ENCODE peak calls at places on chromosomes 5 and 9, in four cellular contexts. Q, D, P and V are unnamed samples.

GRCh38 chr9:130024597-130024994 is 18.4 kb downstream of the FNBP1 start:
- DNase-seq in Q (no peak), D (no peak), P (no peak), V (no peak)

GRCh38 chr5:14739538-14739937 is 75.0 kb downstream of the OTULIN start:
- DNase-seq in Q (no peak), D (no peak), P (peak), V (no peak)

GRCh38 chr9:104861406-104861805 is 66.5 kb downstream of the ABCA1 start:
- DNase-seq in Q (no peak), D (no peak), P (no peak), V (no peak)

GRCh38 chr9:76394896-76395244 is 644 bp upstream of the RFK start:
- DNase-seq in Q (peak), D (peak), P (peak), V (no peak)

GRCh38 chr9:30774326-30774725 is 1610.1 kb upstream of the ACO1 start:
- DNase-seq in Q (no peak), D (no peak), P (peak), V (no peak)

GRCh38 chr9:136694163-136694864 is 7.1 kb upstream of the AGPAT2 start:
- DNase-seq in Q (peak), D (peak), P (peak), V (no peak)

GRCh38 chr9:19124430-19124793 is 2.9 kb downstream of the PLIN2 start:
- DNase-seq in Q (no peak), D (no peak), P (no peak), V (no peak)

GRCh38 chr5:38379360-38379827 is 121.0 kb downstream of the EGFLAM start:
- DNase-seq in Q (no peak), D (no peak), P (peak), V (no peak)

GRCh38 chr9:73180373-73180772 is 28.7 kb downstream of the ANXA1 start:
- DNase-seq in Q (no peak), D (no peak), P (peak), V (peak)

GRCh38 chr5:32355694-32356093 is 43.0 kb upstream of the MTMR12 start:
- DNase-seq in Q (no peak), D (no peak), P (peak), V (no peak)

GRCh38 chr5:102753889-102754498 is 1.1 kb upstream of the PAM start:
- DNase-seq in Q (no peak), D (no peak), P (peak), V (no peak)

GRCh38 chr5:96175090-96175489 is 213.4 kb upstream of the ELL2 start:
- DNase-seq in Q (no peak), D (no peak), P (peak), V (no peak)

GRCh38 chr5:124867064-124867707 is 120.7 kb upstream of the ZNF608 start:
- DNase-seq in Q (no peak), D (no peak), P (peak), V (peak)

GRCh38 chr5:31291323-31291854 is 97.9 kb downstream of the CDH6 start:
- DNase-seq in Q (no peak), D (no peak), P (peak), V (no peak)

GRCh38 chr5:176675676-176676360 is 28.5 kb downstream of the TSPAN17 start:
- DNase-seq in Q (no peak), D (no peak), P (peak), V (no peak)

GRCh38 chr5:140165101-140165920 is 9.7 kb upstream of the CYSTM1 start:
- DNase-seq in Q (no peak), D (no peak), P (no peak), V (no peak)

GRCh38 chr5:145161384-145161783 is 673.8 kb downstream of the PRELID2 start:
- DNase-seq in Q (no peak), D (no peak), P (no peak), V (no peak)

GRCh38 chr5:157273131-157273556 is 7.2 kb downstream of the CYFIP2 start:
- DNase-seq in Q (no peak), D (no peak), P (no peak), V (no peak)

GRCh38 chr5:171429543-171429910 is 10.1 kb downstream of the FGF18 start:
- DNase-seq in Q (no peak), D (no peak), P (no peak), V (no peak)

GRCh38 chr9:99822596-99823391 is 1.1 kb downstream of the NR4A3 start:
- DNase-seq in Q (peak), D (peak), P (peak), V (no peak)

GRCh38 chr5:98205691-98206461 is 567.6 kb upstream of the RGMB start:
- DNase-seq in Q (no peak), D (no peak), P (no peak), V (peak)

GRCh38 chr9:91560301-91560700 is 136.7 kb upstream of the NFIL3 start:
- DNase-seq in Q (no peak), D (no peak), P (no peak), V (no peak)

GRCh38 chr5:135112008-135112670 is 78.1 kb upstream of the PITX1 start:
- DNase-seq in Q (no peak), D (no peak), P (no peak), V (no peak)

GRCh38 chr5:124919076-124919475 is 172.6 kb upstream of the ZNF608 start:
- DNase-seq in Q (no peak), D (no peak), P (no peak), V (no peak)

GRCh38 chr5:147685991-147686390 is 96.5 kb downstream of the JAKMIP2 start:
- DNase-seq in Q (no peak), D (no peak), P (no peak), V (no peak)

GRCh38 chr9:130860458-130861316 is 25.6 kb downstream of the ABL1 start:
- DNase-seq in Q (peak), D (no peak), P (peak), V (peak)

GRCh38 chr5:128538249-128539037 is 398 bp upstream of the FBN2 start:
- DNase-seq in Q (peak), D (no peak), P (peak), V (peak)
- H3K4me3 ChIP-seq in Q (peak), D (no peak), P (peak), V (peak)

GRCh38 chr9:7001571-7001970 is 243.8 kb downstream of the KDM4C start:
- DNase-seq in Q (no peak), D (no peak), P (no peak), V (no peak)

GRCh38 chr9:6997330-6997729 is 239.6 kb downstream of the KDM4C start:
- DNase-seq in Q (no peak), D (no peak), P (no peak), V (no peak)

GRCh38 chr9:7003876-7004275 is 246.1 kb downstream of the KDM4C start:
- DNase-seq in Q (no peak), D (no peak), P (no peak), V (no peak)

GRCh38 chr9:6996061-6996854 is 238.5 kb downstream of the KDM4C start:
- DNase-seq in Q (no peak), D (no peak), P (no peak), V (no peak)

DNA sequence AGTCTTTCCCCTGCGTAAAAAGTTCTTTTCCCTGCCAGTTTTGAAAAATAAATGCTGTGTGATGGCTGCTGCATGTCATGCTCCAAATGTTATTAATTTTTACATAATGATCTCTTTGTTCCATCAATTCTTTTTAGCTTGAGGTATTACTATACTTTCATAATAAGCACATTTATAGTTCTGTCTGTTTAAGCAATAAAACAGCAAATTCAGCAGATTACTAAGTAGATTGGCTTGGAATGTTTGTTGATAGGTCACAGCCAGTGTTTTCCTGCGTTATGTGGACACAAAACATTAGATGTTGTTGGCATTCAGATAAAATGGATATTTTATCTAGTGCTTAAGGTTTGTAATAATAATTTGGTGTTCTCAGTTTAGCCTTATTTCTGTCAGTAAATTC is 242.0 kb downstream of the KDM4C start:
- DNase-seq in Q (no peak), D (no peak), P (no peak), V (no peak)
- TF ChIP-seq CTCF in Q (no peak), D (no peak), P (no peak), V (no peak)

GRCh38 chr5:73938280-73938937 is 312.4 kb downstream of the ARHGEF28 start:
- DNase-seq in Q (no peak), D (no peak), P (peak), V (peak)
- H3K4me3 ChIP-seq in Q (no peak), D (no peak), P (no peak), V (no peak)

DNA sequence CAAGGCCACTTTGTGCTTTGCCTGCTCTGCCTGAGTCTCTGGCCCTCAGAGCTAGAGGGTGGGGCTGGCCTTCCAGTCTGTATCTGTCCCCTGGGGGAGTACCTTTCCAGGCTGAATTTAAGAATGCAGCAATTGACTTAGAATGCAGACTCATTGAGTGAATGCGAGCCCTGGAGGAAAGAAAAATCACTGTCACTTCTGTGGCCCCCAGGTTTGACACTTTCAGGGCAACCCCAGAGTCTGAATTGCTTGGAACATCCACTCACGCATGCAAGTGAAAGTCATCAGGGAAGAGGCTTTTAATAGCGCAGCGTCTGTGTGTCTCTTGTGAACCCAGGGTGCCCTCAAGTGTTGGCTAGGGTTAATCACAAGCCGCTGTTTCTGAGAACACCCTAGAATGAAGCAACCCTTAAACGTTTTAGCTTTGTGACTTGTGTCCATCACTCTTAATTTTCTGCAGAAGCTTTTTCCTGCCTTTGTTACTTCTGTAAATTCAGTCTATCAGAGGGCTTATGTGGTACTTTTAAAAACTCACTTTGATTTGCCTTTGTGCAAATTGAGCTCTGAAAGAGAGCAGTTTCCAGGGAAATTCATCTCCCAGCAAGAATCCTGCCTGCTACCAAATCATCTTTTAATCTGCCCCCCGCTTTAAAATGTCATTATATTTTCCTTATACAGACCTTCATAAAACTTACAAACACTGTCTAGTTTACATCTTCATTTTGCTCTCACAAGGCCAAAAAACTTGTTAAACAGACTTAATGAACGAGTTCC is 146.8 kb upstream of the IQGAP2 start:
- DNase-seq in Q (no peak), D (peak), P (peak), V (peak)
- TF ChIP-seq CTCF in Q (peak), D (peak), P (peak), V (peak)

GRCh38 chr5:62256161-62257017 is 49.6 kb upstream of the KIF2A start:
- DNase-seq in Q (no peak), D (peak), P (peak), V (no peak)
- H3K4me3 ChIP-seq in Q (no peak), D (peak), P (no peak), V (no peak)

DNA sequence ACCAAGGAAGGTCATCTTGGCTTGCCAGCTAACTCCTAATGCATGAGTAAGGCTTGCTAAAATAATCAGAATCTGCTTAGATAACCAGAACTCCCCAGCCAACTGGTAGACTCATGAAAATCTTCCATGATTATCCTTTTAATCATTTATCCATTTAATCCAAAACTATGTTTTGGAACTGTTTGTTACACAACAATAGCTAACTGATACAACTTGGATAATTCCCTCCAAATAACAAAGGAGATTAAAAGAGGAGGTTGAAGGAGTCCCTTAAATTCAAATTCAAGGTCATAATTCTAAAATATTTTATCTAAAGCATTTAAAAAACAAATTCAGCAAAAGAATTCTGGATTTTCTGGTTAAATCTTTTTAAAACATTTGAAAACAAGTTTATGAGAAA is 222.1 kb downstream of the DEPDC1B start:
- DNase-seq in Q (no peak), D (no peak), P (no peak), V (no peak)
- TF ChIP-seq CTCF in Q (no peak), D (no peak), P (no peak), V (no peak)

DNA sequence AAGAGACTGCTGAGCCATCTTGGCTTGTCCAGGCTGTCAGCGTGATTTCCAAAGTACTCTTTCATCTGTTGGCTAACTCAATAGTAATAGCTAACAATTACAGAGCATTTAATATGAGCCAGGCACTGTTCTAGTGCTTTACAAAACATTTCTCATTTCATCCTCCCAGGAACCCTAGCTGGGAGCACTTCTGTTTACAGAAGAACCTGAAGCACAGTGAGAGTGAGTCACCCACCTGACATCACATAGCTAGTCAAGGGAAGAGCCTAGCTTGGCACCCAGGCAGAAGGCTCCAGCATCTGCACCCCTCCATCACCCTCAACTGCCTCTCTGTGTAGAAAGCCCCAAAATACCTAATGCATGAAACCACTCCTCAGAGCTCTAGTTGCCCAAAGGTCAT is 57.5 kb upstream of the IQGAP2 start:
- DNase-seq in Q (no peak), D (no peak), P (no peak), V (no peak)
- H3K4me3 ChIP-seq in Q (no peak), D (no peak), P (no peak), V (no peak)

DNA sequence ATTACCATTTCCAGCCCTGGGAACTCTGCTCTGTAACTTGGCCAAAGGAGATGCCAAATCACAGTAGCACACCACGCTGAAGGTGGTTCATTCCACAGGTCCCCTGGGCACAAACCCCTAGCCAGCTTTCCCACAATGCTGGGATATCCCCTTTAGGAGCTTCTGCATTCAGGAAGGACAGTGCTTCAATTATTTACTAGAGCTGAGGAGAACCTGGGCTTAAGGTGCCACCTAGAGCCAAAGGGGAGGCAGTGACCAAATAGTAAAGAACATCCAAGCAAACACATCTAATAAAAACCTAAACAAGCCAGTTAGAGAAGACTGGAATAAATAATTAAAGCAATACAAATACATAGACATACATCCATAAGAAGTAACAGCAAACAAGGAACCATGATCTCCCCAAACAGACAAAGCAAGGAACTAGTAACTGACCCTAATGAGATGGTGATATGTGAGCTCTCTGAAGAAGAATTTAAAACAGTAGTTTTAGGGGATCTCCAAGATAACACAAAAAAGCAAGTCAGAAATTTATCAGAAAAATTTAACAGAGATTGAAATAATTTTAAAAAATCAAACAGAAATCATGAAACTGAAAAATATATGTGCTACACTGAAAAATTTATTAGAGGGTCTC is 14.6 kb downstream of the KIF4B start:
- DNase-seq in Q (no peak), D (no peak), P (peak), V (no peak)
- TF ChIP-seq CTCF in Q (no peak), D (no peak), P (peak), V (peak)

DNA sequence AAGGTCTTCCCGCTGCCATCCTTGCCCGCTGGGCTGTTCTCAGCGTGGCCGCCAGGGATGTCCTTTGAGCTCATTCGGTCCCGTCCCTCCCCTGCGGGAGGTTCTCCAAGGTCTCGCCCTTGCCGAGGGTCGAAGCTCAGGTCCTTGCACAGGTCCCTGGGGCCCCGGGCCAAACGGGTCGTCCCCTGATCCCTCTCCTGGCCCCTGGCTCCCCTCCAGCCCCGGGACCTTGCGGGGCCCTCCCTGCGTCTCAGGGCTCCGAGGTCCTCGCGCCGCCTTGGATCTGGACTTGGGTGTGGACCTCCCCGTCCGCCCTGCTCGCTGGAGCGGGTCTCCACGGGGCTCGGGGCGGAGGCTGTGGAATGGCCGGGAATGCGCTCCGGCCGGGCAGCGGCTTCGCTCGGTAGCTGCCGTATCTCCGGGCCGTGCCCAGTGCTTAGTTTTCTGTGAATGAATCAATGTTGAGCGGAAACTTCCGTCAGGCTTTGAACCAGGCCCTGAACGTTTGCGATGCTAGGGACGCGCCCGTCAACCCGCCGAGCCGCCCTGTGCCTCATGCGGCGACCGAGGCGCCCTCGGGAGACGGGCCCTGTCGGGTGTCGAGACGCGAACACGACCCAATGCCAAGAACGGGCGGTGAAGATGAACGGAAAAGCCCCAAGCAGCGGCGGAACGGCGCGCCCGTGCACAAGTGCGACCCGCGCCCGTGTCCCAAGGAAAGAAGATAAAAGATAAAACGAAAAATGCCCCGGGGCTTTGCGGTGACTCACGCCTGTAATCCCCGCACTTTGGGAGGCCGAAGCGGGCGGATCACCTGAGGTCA is 779 bp downstream of the RNU6ATAC start:
- DNase-seq in Q (peak), D (peak), P (peak), V (no peak)
- H3K4me3 ChIP-seq in Q (no peak), D (no peak), P (no peak), V (no peak)

DNA sequence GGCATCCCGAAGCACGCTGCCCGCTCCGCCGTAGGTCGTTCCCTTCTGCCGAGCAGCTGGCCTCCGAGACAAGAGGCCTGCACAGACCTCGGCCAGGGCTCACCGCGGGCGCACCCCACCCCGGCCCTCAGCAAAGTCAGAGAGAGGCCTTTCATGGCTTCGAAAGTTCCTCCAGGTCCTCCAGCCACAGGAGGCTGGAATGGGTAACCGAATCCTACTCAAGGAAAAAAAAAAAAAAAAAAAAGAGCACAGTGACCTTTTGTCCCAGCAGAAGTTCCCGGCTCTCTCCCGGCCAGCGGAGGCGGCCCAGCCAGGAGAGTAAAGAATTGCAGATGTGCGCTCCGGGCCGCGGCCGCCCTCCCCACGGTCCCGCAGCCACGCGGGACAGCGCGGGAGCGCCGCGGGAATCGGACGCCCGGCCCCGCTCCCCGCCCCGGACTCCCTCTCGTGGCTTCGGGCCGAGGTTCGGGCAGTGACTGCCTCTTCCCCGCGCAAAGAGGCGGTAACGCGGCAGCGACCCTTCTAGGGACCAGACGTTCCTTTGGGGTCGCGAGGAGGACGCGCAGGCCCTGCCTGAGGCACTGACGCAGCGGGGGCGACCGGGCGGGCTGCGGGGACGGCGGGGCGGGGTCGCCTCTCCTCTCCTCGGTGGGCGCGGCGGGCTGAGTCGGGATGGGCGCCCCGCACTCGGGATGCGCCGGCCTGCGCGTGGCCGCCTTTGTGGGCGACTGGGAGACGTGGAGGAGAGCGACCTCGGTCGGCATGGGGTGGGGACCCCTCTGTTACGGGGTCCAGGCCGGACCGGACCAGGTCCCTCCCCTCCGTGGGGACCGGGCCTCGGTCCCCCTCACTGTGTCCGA is 790 bp downstream of the GFPT2 start:
- DNase-seq in Q (peak), D (no peak), P (peak), V (no peak)
- TF ChIP-seq CTCF in Q (no peak), D (no peak), P (peak), V (no peak)